ENCODE peak calls at places on chromosomes 7 and 10, in eight cellular contexts. U is psoas muscle, T is T-helper 1 cell, J is BJ, P is fibroblast of the aortic adventitia, K is T1000, D is erythroblast, S is HTR-8/SVneo. V is an unnamed sample.

GRCh38 chr7:17207220-17207619 is 91.2 kb upstream of the AHR start:
- DNase-seq in U (no peak), T (no peak), J (no peak), P (peak), K (no peak), D (peak), S (no peak), V (no peak)

GRCh38 chr10:92627845-92628480 is 35.0 kb downstream of the KIF11 start:
- DNase-seq in U (no peak), T (no peak), J (no peak), P (peak), K (no peak), D (no peak), S (no peak), V (no peak)

GRCh38 chr10:114708084-114708483 is 50.0 kb upstream of the ABLIM1 start:
- DNase-seq in U (no peak), T (no peak), J (no peak), P (no peak), K (no peak), D (no peak), S (no peak), V (no peak)

GRCh38 chr10:73426318-73426717 is 7.0 kb downstream of the MSS51 start:
- DNase-seq in U (no peak), T (no peak), J (no peak), P (no peak), K (no peak), D (no peak), S (no peak), V (no peak)

GRCh38 chr10:50991496-50992355 is 82.6 kb upstream of the PRKG1 start:
- DNase-seq in U (peak), T (no peak), J (no peak), P (peak), K (peak), D (no peak), S (no peak), V (no peak)

GRCh38 chr10:74871595-74872382 is 45.4 kb downstream of the KAT6B start:
- DNase-seq in U (no peak), T (peak), J (no peak), P (no peak), K (no peak), D (no peak), S (no peak), V (no peak)

GRCh38 chr10:38146579-38147333 is 52.6 kb downstream of the ZNF37A start:
- DNase-seq in U (no peak), T (no peak), J (no peak), P (no peak), K (no peak), D (no peak), S (no peak), V (no peak)

GRCh38 chr7:155694846-155695245 is 50.4 kb downstream of the RBM33 start:
- DNase-seq in U (no peak), T (no peak), J (no peak), P (peak), K (no peak), D (no peak), S (no peak), V (no peak)

GRCh38 chr10:44774676-44775401 is 136.3 kb upstream of the TMEM72 start:
- DNase-seq in U (no peak), T (no peak), J (no peak), P (peak), K (no peak), D (no peak), S (no peak), V (no peak)

GRCh38 chr7:23135765-23136164 is 30.2 kb downstream of the KLHL7 start:
- DNase-seq in U (no peak), T (no peak), J (no peak), P (no peak), K (no peak), D (no peak), S (no peak), V (no peak)

GRCh38 chr10:102819054-102819453 is 18.2 kb downstream of the CYP17A1 start:
- DNase-seq in U (no peak), T (no peak), J (no peak), P (no peak), K (no peak), D (no peak), S (no peak), V (no peak)

GRCh38 chr7:815284-816216 is 16.7 kb upstream of the SUN1 start:
- DNase-seq in U (no peak), T (peak), J (no peak), P (no peak), K (no peak), D (peak), S (peak), V (no peak)

V was measured in HFF-Myc.